ENCODE peak calls at places on chromosome 21, in ten cellular contexts. A, Q, Z, J, X, B, V, S, D and K are unnamed samples.

GRCh38 chr21:24781146-24781545 is 826.1 kb downstream of the MRPL39 start:
- DNase-seq in A (no peak), B (no peak), X (no peak), D (no peak), Q (no peak), Z (no peak), S (no peak), J (peak; percentile 67), V (no peak), K (no peak)

GRCh38 chr21:34941162-34941561 is 107.9 kb downstream of the RUNX1 start:
- DNase-seq in A (no peak), B (no peak), V (no peak), D (no peak), Q (no peak), X (no peak), J (no peak), Z (no peak), S (no peak), K (no peak)

GRCh38 chr21:42349420-42350075 is 1.2 kb downstream of the TFF2 start:
- DNase-seq in A (no peak), V (no peak), X (no peak), B (no peak), Q (no peak), D (no peak), Z (no peak), J (no peak), S (no peak), K (no peak)

GRCh38 chr21:44484498-44485253 is 29.4 kb downstream of the LRRC3 start:
- DNase-seq in A (no peak), S (no peak), J (no peak), Q (no peak), Z (no peak), X (no peak), D (no peak), V (no peak), B (no peak), K (peak; percentile 45)

GRCh38 chr21:45592208-45592619 is 50.0 kb upstream of the SLC19A1 start:
- DNase-seq in Z (no peak), Q (no peak), A (peak; percentile 57), B (no peak), S (no peak), V (no peak), X (no peak), J (no peak), D (no peak), K (no peak)

GRCh38 chr21:26135520-26135919 is 35.0 kb downstream of the APP start:
- DNase-seq in J (no peak), X (no peak), S (no peak), D (no peak), V (no peak), A (no peak), Z (no peak), B (no peak), Q (no peak), K (no peak)

GRCh38 chr21:37986751-37987399 is 70.6 kb upstream of the KCNJ6 start:
- DNase-seq in V (no peak), S (no peak), X (no peak), Z (no peak), Q (no peak), J (peak; percentile 92), D (no peak), A (no peak), B (peak; percentile 97), K (peak; percentile 47)

GRCh38 chr21:44871576-44872265 is 1.8 kb downstream of the PTTG1IP start:
- DNase-seq in S (peak; percentile 86), A (peak; percentile 25), Q (peak; percentile 46), B (no peak), Z (peak; percentile 51), V (peak; percentile 81), X (no peak), J (no peak), D (no peak), K (no peak)

GRCh38 chr21:35779690-35780570 is 280.4 kb downstream of the SETD4 start:
- DNase-seq in A (no peak), B (no peak), S (peak; percentile 44), J (no peak), X (no peak), V (peak; percentile 46), Z (no peak), Q (no peak), D (no peak), K (no peak)

GRCh38 chr21:28018741-28019669 is 973.7 kb downstream of the LTN1 start:
- DNase-seq in V (peak; percentile 13), A (peak; percentile 63), X (no peak), B (no peak), J (no peak), D (no peak), Z (no peak), Q (peak; percentile 80), S (no peak), K (no peak)

GRCh38 chr21:15062566-15062965 is 2.2 kb downstream of the NRIP1 start:
- DNase-seq in B (no peak), A (peak; percentile 51), S (peak; percentile 50), V (peak; percentile 48), Z (no peak), X (no peak), D (no peak), J (no peak), Q (no peak), K (no peak)

GRCh38 chr21:32331444-32332305 is 33.0 kb downstream of the MRAP start:
- DNase-seq in A (no peak), J (no peak), Z (no peak), Q (no peak), S (no peak), B (no peak), D (no peak), X (no peak), V (no peak), K (no peak)

GRCh38 chr21:18772404-18772803 is 368.8 kb upstream of the TMPRSS15 start:
- DNase-seq in J (no peak), Q (no peak), A (no peak), X (no peak), B (no peak), Z (no peak), S (no peak), V (peak; percentile 29), D (no peak), K (no peak)

GRCh38 chr21:33071878-33072306 is 2.0 kb downstream of the OLIG1 start:
- DNase-seq in Q (no peak), Z (no peak), J (no peak), V (peak; percentile 28), B (no peak), D (no peak), A (peak; percentile 11), X (no peak), S (peak; percentile 17), K (no peak)

GRCh38 chr21:34892196-34892595 is 156.9 kb downstream of the RUNX1 start:
- DNase-seq in Q (no peak), Z (no peak), J (no peak), V (peak; percentile 54), X (no peak), S (no peak), B (no peak), D (no peak), A (no peak), K (no peak)

GRCh38 chr21:17613242-17613676 is 558 bp upstream of the BTG3 start:
- DNase-seq in B (no peak), V (peak; percentile 32), Q (no peak), J (no peak), D (peak; percentile 26), A (no peak), X (no peak), S (peak; percentile 29), Z (peak; percentile 56), K (peak; percentile 29)

GRCh38 chr21:44759628-44760285 is 41.9 kb downstream of the UBE2G2 start:
- DNase-seq in A (no peak), J (no peak), Z (no peak), X (no peak), V (no peak), S (no peak), Q (no peak), D (no peak), B (no peak), K (no peak)

GRCh38 chr21:41957991-41958766 is 4.4 kb upstream of the C2CD2 start:
- DNase-seq in S (peak; percentile 93), D (peak; percentile 66), Z (peak; percentile 75), B (peak; percentile 35), X (no peak), Q (peak; percentile 45), V (peak; percentile 93), A (peak; percentile 90), J (peak; percentile 0), K (no peak)

GRCh38 chr21:33708874-33709273 is 66.6 kb downstream of the ITSN1 start:
- DNase-seq in V (no peak), D (no peak), S (no peak), J (no peak), Z (no peak), A (no peak), Q (no peak), B (no peak), X (no peak), K (no peak)

GRCh38 chr21:27244356-27244755 is 277.5 kb upstream of the ADAMTS5 start:
- DNase-seq in D (no peak), Z (no peak), A (no peak), J (no peak), S (no peak), Q (no peak), V (peak; percentile 57), X (no peak), B (no peak), K (no peak)

GRCh38 chr21:28142692-28143091 is 850.0 kb downstream of the LTN1 start:
- DNase-seq in X (no peak), J (no peak), Q (no peak), V (peak; percentile 85), B (no peak), S (peak; percentile 59), Z (no peak), D (no peak), A (no peak), K (no peak)

GRCh38 chr21:46621457-46622182 is 13.9 kb upstream of the PRMT2 start:
- DNase-seq in A (no peak), S (no peak), Z (no peak), Q (peak; percentile 73), V (no peak), D (no peak), X (no peak), J (no peak), B (no peak), K (no peak)

GRCh38 chr21:35615325-35615724 is 445.0 kb downstream of the SETD4 start:
- DNase-seq in Z (no peak), Q (no peak), S (no peak), D (no peak), X (no peak), V (no peak), A (no peak), B (no peak), J (no peak), K (no peak)